ENCODE peak calls at places on chromosomes 3 and 15, in six cellular contexts. One of them, this sample, is unnamed. For H3K27me3 and H3K9me3, the result is how much of the 10 kb centered on the place peaks cover.

GRCh38 chr3:136862611-136862951 is 573 bp downstream of the NCK1 start:
- DNase-seq in tibial nerve: peak
- DNase-seq in colonic mucosa: peak
- DNase-seq in DND-41: peak
- DNase-seq in IMR-90: peak
- DNase-seq in fibroblast of lung: peak
- DNase-seq in this sample: no peak

GRCh38 chr3:171181907-171182690 is 155.6 kb upstream of the SLC2A2 start:
- DNase-seq in tibial nerve: no peak
- DNase-seq in colonic mucosa: no peak
- DNase-seq in DND-41: no peak
- DNase-seq in IMR-90: peak
- DNase-seq in fibroblast of lung: peak
- DNase-seq in this sample: no peak

GRCh38 chr3:66439666-66440344 is 61.0 kb downstream of the LRIG1 start:
- DNase-seq in tibial nerve: no peak
- DNase-seq in colonic mucosa: no peak
- DNase-seq in DND-41: no peak
- DNase-seq in IMR-90: no peak
- DNase-seq in fibroblast of lung: peak
- DNase-seq in this sample: no peak

GRCh38 chr3:118945834-118946233 is 88.8 kb downstream of the IGSF11 start:
- DNase-seq in tibial nerve: no peak
- DNase-seq in colonic mucosa: no peak
- DNase-seq in DND-41: no peak
- DNase-seq in IMR-90: no peak
- DNase-seq in fibroblast of lung: no peak
- DNase-seq in this sample: no peak

GRCh38 chr15:58761010-58761388 is 10.1 kb upstream of the MINDY2 start:
- DNase-seq in tibial nerve: no peak
- DNase-seq in colonic mucosa: no peak
- DNase-seq in DND-41: no peak
- DNase-seq in IMR-90: no peak
- DNase-seq in fibroblast of lung: no peak
- DNase-seq in this sample: no peak

GRCh38 chr3:40971191-40972168 is 227.8 kb upstream of the CTNNB1 start:
- DNase-seq in tibial nerve: peak
- DNase-seq in colonic mucosa: peak
- DNase-seq in DND-41: no peak
- DNase-seq in IMR-90: peak
- DNase-seq in fibroblast of lung: peak
- DNase-seq in this sample: no peak

GRCh38 chr3:126018995-126019394 is 50.0 kb downstream of the ROPN1B start:
- DNase-seq in tibial nerve: no peak
- DNase-seq in colonic mucosa: no peak
- DNase-seq in DND-41: no peak
- DNase-seq in IMR-90: no peak
- DNase-seq in fibroblast of lung: no peak
- DNase-seq in this sample: no peak

GRCh38 chr3:185754920-185755319 is 69.9 kb downstream of the IGF2BP2 start:
- DNase-seq in tibial nerve: no peak
- DNase-seq in colonic mucosa: no peak
- DNase-seq in DND-41: no peak
- DNase-seq in IMR-90: no peak
- DNase-seq in fibroblast of lung: no peak
- DNase-seq in this sample: no peak

GRCh38 chr3:39096775-39097174 is 10.7 kb downstream of the GORASP1 start:
- DNase-seq in tibial nerve: no peak
- DNase-seq in colonic mucosa: no peak
- DNase-seq in DND-41: no peak
- DNase-seq in IMR-90: peak
- DNase-seq in fibroblast of lung: peak
- DNase-seq in this sample: no peak

GRCh38 chr3:18302517-18302916 is 122.6 kb downstream of the SATB1 start:
- DNase-seq in tibial nerve: no peak
- DNase-seq in colonic mucosa: no peak
- DNase-seq in DND-41: no peak
- DNase-seq in IMR-90: peak
- DNase-seq in fibroblast of lung: peak
- DNase-seq in this sample: no peak

DNA sequence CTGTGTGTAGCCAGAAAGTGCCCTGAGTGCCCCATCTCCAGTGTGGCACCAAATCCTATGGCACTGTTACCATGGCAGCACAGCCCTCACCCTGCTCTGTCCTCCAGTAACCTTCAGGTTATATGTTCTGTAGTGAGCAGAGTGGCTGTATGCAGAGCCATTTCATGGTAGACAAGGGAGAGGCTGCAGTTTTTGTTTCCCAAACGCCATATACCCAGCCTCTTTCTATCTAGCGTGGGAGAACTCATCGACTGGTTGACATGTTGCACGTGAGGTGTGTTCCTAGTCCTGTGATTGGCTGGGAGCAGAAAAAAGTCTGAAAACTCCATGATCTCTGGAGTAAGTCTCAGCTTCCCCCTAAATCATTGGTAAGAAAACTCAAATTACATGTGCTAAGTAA is 2.0 kb downstream of the SIDT1 start:
- DNase-seq in tibial nerve: no peak
- DNase-seq in colonic mucosa: no peak
- DNase-seq in DND-41: peak
- DNase-seq in IMR-90: no peak
- DNase-seq in fibroblast of lung: no peak
- DNase-seq in this sample: no peak
- H3K4me3 ChIP-seq in tibial nerve: peak
- H3K4me3 ChIP-seq in colonic mucosa: peak
- H3K4me3 ChIP-seq in DND-41: no peak
- H3K4me3 ChIP-seq in IMR-90: no peak
- H3K4me3 ChIP-seq in fibroblast of lung: no peak
- H3K4me3 ChIP-seq in this sample: peak

DNA sequence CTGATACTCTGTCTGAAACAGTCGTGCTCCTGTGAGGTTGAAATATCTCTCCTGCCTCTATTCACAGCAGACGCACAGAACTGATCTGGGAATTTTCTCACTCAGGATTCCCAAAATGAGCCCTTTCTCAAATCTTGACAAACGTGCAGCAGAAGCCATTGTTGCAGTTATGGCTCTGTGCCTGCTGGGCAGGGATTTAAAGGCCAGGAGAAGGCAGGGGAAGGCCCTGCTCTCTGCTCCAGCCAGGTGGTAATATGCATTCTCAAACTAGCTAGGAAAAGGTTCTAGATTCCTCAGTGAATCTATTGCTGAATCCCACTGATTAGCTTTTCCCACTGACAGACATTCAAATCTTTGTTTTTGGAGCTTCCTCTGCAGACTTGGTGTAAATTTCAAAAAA is 2.2 kb downstream of the MINAR1 start:
- DNase-seq in tibial nerve: no peak
- DNase-seq in colonic mucosa: no peak
- DNase-seq in DND-41: no peak
- DNase-seq in IMR-90: no peak
- DNase-seq in fibroblast of lung: no peak
- DNase-seq in this sample: no peak
- H3K27me3 ChIP-seq in tibial nerve: under half
- H3K27me3 ChIP-seq in colonic mucosa: under half
- H3K27me3 ChIP-seq in DND-41: under half
- H3K27me3 ChIP-seq in IMR-90: under half
- H3K27me3 ChIP-seq in fibroblast of lung: under half
- H3K27me3 ChIP-seq in this sample: under half

DNA sequence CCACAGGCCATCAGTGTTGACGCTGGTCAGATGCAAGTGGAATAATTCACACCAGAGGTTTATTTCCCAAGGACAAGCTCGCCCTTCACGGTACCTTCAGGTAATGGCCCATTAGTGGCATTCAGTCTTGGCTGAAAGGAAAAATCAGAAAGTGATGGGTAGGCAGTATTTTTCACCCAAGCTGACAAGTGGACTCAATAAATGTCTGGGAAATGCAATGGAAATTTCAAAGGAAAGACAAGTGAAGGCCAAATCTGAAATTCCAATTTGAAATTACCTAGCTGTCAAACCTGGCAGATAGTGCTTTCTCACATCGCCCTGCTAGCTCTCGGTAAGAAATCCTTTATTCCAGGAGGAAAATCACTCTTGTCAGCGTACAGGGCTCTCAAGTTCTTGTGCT is 413.5 kb downstream of the OCA2 start:
- DNase-seq in tibial nerve: no peak
- DNase-seq in colonic mucosa: no peak
- DNase-seq in DND-41: no peak
- DNase-seq in IMR-90: no peak
- DNase-seq in fibroblast of lung: no peak
- DNase-seq in this sample: no peak
- H3K9me3 ChIP-seq in tibial nerve: under half
- H3K9me3 ChIP-seq in colonic mucosa: under half
- H3K9me3 ChIP-seq in DND-41: under half
- H3K9me3 ChIP-seq in IMR-90: under half
- H3K9me3 ChIP-seq in fibroblast of lung: under half
- H3K9me3 ChIP-seq in this sample: under half

DNA sequence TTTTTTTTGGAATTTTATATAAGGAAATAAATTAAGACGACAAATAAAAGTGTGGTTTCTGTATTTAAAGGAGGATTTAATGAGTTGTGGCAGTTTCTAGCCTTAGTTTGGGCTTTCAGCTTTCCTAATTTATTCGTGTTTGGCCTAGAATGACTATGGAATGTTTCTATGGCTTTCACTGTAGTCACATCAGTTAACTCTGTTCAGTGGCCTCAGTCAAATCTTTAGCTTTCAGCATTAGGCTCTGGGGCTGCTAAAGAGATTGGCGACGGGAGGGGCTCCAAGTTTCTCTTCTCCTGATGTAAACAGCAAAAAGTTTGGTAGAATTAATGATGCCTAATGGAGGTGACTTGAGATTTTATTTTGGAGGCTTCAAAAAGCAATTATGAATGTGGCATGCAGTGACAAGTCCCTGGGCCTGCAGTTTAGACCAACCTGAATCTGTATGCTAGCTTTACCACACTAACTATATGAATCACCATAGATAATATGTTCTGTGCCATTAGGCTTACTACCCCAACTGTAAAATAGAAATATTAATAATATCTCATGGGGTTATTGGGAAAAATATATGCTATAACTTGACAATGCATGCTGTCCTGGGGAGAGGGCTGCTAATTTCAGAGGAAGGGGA is 47.1 kb upstream of the ADGRG7 start:
- DNase-seq in tibial nerve: no peak
- DNase-seq in colonic mucosa: no peak
- DNase-seq in DND-41: no peak
- DNase-seq in IMR-90: no peak
- DNase-seq in fibroblast of lung: no peak
- DNase-seq in this sample: no peak
- H3K4me3 ChIP-seq in tibial nerve: no peak
- H3K4me3 ChIP-seq in colonic mucosa: no peak
- H3K4me3 ChIP-seq in DND-41: no peak
- H3K4me3 ChIP-seq in IMR-90: no peak
- H3K4me3 ChIP-seq in fibroblast of lung: no peak
- H3K4me3 ChIP-seq in this sample: no peak

GRCh38 chr3:196971094-196971698 is 2.6 kb upstream of the PIGZ start:
- DNase-seq in tibial nerve: no peak
- DNase-seq in colonic mucosa: no peak
- DNase-seq in DND-41: no peak
- DNase-seq in IMR-90: no peak
- DNase-seq in fibroblast of lung: no peak
- DNase-seq in this sample: no peak
- H3K27me3 ChIP-seq in tibial nerve: under half
- H3K27me3 ChIP-seq in colonic mucosa: under half
- H3K27me3 ChIP-seq in DND-41: under half
- H3K27me3 ChIP-seq in IMR-90: under half
- H3K27me3 ChIP-seq in fibroblast of lung: under half
- H3K27me3 ChIP-seq in this sample: under half

GRCh38 chr15:24962880-24963279 is 8.1 kb downstream of the SNRPN start:
- DNase-seq in tibial nerve: no peak
- DNase-seq in colonic mucosa: no peak
- DNase-seq in DND-41: no peak
- DNase-seq in IMR-90: no peak
- DNase-seq in fibroblast of lung: no peak
- DNase-seq in this sample: no peak
- H3K9me3 ChIP-seq in tibial nerve: half or more
- H3K9me3 ChIP-seq in colonic mucosa: under half
- H3K9me3 ChIP-seq in DND-41: under half
- H3K9me3 ChIP-seq in IMR-90: under half
- H3K9me3 ChIP-seq in fibroblast of lung: under half
- H3K9me3 ChIP-seq in this sample: under half

DNA sequence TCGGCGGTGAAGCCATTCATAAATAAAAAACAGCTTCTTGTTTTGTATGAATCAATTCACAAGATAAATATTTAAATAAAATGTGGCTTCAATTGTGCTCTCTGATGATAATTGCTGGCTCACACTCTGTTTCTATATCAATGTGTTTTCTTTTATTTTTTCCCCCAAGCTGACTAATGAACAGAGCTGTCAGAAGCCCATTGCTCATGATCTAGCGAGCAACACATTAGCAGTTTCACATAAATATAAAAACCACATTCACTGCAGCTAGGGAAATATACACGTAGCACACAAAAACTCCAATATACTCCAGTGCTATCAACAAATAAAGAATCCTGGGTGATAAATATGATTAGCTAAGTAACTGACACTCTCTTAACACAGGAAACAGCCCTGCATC is 45.0 kb upstream of the FOXP1 start:
- DNase-seq in tibial nerve: no peak
- DNase-seq in colonic mucosa: no peak
- DNase-seq in DND-41: no peak
- DNase-seq in IMR-90: peak
- DNase-seq in fibroblast of lung: peak
- DNase-seq in this sample: no peak
- H3K4me3 ChIP-seq in tibial nerve: no peak
- H3K4me3 ChIP-seq in colonic mucosa: no peak
- H3K4me3 ChIP-seq in DND-41: no peak
- H3K4me3 ChIP-seq in IMR-90: no peak
- H3K4me3 ChIP-seq in fibroblast of lung: no peak
- H3K4me3 ChIP-seq in this sample: no peak

GRCh38 chr15:23890218-23890617 is 203.1 kb upstream of the NDN start:
- DNase-seq in tibial nerve: no peak
- DNase-seq in colonic mucosa: no peak
- DNase-seq in DND-41: no peak
- DNase-seq in IMR-90: no peak
- DNase-seq in fibroblast of lung: no peak
- DNase-seq in this sample: no peak
- H3K27me3 ChIP-seq in tibial nerve: under half
- H3K27me3 ChIP-seq in colonic mucosa: under half
- H3K27me3 ChIP-seq in DND-41: under half
- H3K27me3 ChIP-seq in IMR-90: under half
- H3K27me3 ChIP-seq in fibroblast of lung: under half
- H3K27me3 ChIP-seq in this sample: under half

This sample was measured in CD4-positive, alpha-beta memory T cell.